ENCODE peak calls at places on chromosomes 2 and 18, in eight cellular contexts. L is Calu3, G is AG04449, Y is neural crest cell, D is HepG2, R is psoas muscle, M is kidney, H is fibroblast of pulmonary artery. T is an unnamed sample.

GRCh38 chr18:60391571-60392226 is 19.1 kb upstream of the MC4R start:
- DNase-seq in L (no peak), G (peak), Y (no peak), D (no peak), R (no peak), M (no peak), H (no peak), T (no peak)

GRCh38 chr2:189587771-189588170 is 7.2 kb upstream of the SLC40A1 start:
- DNase-seq in L (no peak), G (no peak), Y (no peak), D (no peak), R (no peak), M (no peak), H (no peak), T (no peak)

GRCh38 chr2:240256704-240257637 is 116.5 kb upstream of the OTOS start:
- DNase-seq in L (no peak), G (no peak), Y (no peak), D (no peak), R (peak), M (peak), H (no peak), T (no peak)

GRCh38 chr2:159867557-159868330 is 69.7 kb upstream of the CD302 start:
- DNase-seq in L (no peak), G (no peak), Y (no peak), D (no peak), R (no peak), M (no peak), H (no peak), T (no peak)

GRCh38 chr2:38095079-38095478 is 19.1 kb upstream of the CYP1B1 start:
- DNase-seq in L (no peak), G (no peak), Y (no peak), D (no peak), R (no peak), M (peak), H (no peak), T (no peak)

GRCh38 chr18:44927127-44927849 is 246.6 kb downstream of the SETBP1 start:
- DNase-seq in L (no peak), G (no peak), Y (no peak), D (no peak), R (no peak), M (no peak), H (no peak), T (no peak)

GRCh38 chr18:7921938-7922587 is 354.9 kb downstream of the PTPRM start:
- DNase-seq in L (peak), G (no peak), Y (no peak), D (peak), R (no peak), M (no peak), H (peak), T (no peak)

GRCh38 chr2:95272781-95273180 is 1.5 kb upstream of the PROM2 start:
- DNase-seq in L (no peak), G (no peak), Y (no peak), D (no peak), R (no peak), M (no peak), H (no peak), T (no peak)

GRCh38 chr2:169354244-169354643 is 8.1 kb downstream of the LRP2 start:
- DNase-seq in L (no peak), G (no peak), Y (peak), D (no peak), R (no peak), M (no peak), H (no peak), T (no peak)

GRCh38 chr2:31267437-31268120 is 33.6 kb downstream of the EHD3 start:
- DNase-seq in L (no peak), G (no peak), Y (no peak), D (no peak), R (no peak), M (no peak), H (no peak), T (no peak)

GRCh38 chr2:134240061-134240460 is 13.8 kb upstream of the MGAT5 start:
- DNase-seq in L (no peak), G (no peak), Y (no peak), D (no peak), R (no peak), M (no peak), H (no peak), T (no peak)

GRCh38 chr18:6778459-6778858 is 48.9 kb downstream of the ARHGAP28 start:
- DNase-seq in L (no peak), G (no peak), Y (no peak), D (no peak), R (no peak), M (no peak), H (no peak), T (no peak)

GRCh38 chr2:70777450-70777849 is 9.4 kb upstream of the ADD2 start:
- DNase-seq in L (no peak), G (no peak), Y (no peak), D (no peak), R (no peak), M (no peak), H (no peak), T (no peak)

GRCh38 chr2:47246646-47247045 is 91.5 kb upstream of the STPG4 start:
- DNase-seq in L (no peak), G (no peak), Y (no peak), D (no peak), R (no peak), M (no peak), H (no peak), T (no peak)
- TF ChIP-seq CTCF in L (no peak), G (no peak), Y (no peak), D (no peak), R (no peak), M (no peak), H (no peak), T (no peak)

GRCh38 chr2:96608459-96609455 is 29.4 kb downstream of the KANSL3 start:
- DNase-seq in L (no peak), G (no peak), Y (no peak), D (peak), R (peak), M (no peak), H (peak), T (no peak)

GRCh38 chr2:96601382-96602292 is 36.5 kb downstream of the KANSL3 start:
- DNase-seq in L (no peak), G (no peak), Y (no peak), D (peak), R (no peak), M (no peak), H (no peak), T (no peak)

GRCh38 chr2:96599941-96600340 is 38.2 kb downstream of the KANSL3 start:
- DNase-seq in L (no peak), G (no peak), Y (no peak), D (no peak), R (no peak), M (no peak), H (no peak), T (no peak)

GRCh38 chr2:96602330-96602823 is 35.7 kb downstream of the KANSL3 start:
- DNase-seq in L (peak), G (no peak), Y (no peak), D (peak), R (no peak), M (no peak), H (no peak), T (no peak)

GRCh38 chr2:96604104-96604503 is 34.0 kb downstream of the KANSL3 start:
- DNase-seq in L (peak), G (no peak), Y (no peak), D (peak), R (no peak), M (no peak), H (no peak), T (no peak)
- TF ChIP-seq CTCF in L (no peak), G (no peak), Y (peak), D (peak), R (no peak), M (no peak), H (peak), T (peak)

GRCh38 chr2:21318263-21318662 is 194.5 kb downstream of the TDRD15 start:
- DNase-seq in L (no peak), G (no peak), Y (no peak), D (no peak), R (no peak), M (no peak), H (no peak), T (no peak)
- TF ChIP-seq CTCF in L (no peak), G (no peak), Y (no peak), D (no peak), R (no peak), M (no peak), H (no peak), T (no peak)

DNA sequence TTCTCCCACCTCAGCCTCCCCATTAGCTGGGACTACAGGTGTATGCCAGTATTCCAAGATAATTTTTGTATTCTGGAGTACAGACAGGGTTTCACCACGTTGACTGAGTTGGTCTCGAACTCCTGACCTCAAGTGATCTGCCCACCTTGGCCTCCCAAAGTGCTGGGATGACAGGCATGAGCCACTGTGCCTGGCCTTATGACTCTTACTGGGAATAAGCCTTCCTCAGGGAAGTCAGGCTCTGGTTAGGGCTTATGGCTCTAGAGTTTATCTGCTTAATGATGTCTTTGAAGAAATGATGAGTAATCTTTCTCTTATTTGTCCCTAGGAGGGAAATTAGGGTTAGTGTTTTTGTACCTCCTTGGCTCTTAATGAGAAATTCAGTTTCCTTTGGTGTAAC is 187.7 kb downstream of the FAM210A start:
- DNase-seq in L (no peak), G (no peak), Y (no peak), D (no peak), R (no peak), M (no peak), H (no peak), T (no peak)
- TF ChIP-seq CTCF in L (no peak), G (no peak), Y (no peak), D (no peak), R (no peak), M (no peak), H (no peak), T (no peak)

GRCh38 chr2:11907178-11907577 is 160.7 kb downstream of the LPIN1 start:
- DNase-seq in L (no peak), G (no peak), Y (no peak), D (no peak), R (no peak), M (no peak), H (no peak), T (no peak)

GRCh38 chr2:11899896-11900295 is 153.5 kb downstream of the LPIN1 start:
- DNase-seq in L (no peak), G (no peak), Y (no peak), D (no peak), R (no peak), M (no peak), H (no peak), T (no peak)

GRCh38 chr2:11901351-11902069 is 155.1 kb downstream of the LPIN1 start:
- DNase-seq in L (no peak), G (no peak), Y (no peak), D (no peak), R (no peak), M (no peak), H (no peak), T (no peak)

GRCh38 chr2:11903085-11903484 is 156.7 kb downstream of the LPIN1 start:
- DNase-seq in L (no peak), G (no peak), Y (no peak), D (no peak), R (no peak), M (no peak), H (no peak), T (no peak)

GRCh38 chr2:11904029-11904428 is 157.6 kb downstream of the LPIN1 start:
- DNase-seq in L (no peak), G (no peak), Y (no peak), D (no peak), R (no peak), M (no peak), H (no peak), T (no peak)
- TF ChIP-seq CTCF in L (no peak), G (no peak), Y (no peak), D (peak), R (no peak), M (no peak), H (no peak), T (no peak)

DNA sequence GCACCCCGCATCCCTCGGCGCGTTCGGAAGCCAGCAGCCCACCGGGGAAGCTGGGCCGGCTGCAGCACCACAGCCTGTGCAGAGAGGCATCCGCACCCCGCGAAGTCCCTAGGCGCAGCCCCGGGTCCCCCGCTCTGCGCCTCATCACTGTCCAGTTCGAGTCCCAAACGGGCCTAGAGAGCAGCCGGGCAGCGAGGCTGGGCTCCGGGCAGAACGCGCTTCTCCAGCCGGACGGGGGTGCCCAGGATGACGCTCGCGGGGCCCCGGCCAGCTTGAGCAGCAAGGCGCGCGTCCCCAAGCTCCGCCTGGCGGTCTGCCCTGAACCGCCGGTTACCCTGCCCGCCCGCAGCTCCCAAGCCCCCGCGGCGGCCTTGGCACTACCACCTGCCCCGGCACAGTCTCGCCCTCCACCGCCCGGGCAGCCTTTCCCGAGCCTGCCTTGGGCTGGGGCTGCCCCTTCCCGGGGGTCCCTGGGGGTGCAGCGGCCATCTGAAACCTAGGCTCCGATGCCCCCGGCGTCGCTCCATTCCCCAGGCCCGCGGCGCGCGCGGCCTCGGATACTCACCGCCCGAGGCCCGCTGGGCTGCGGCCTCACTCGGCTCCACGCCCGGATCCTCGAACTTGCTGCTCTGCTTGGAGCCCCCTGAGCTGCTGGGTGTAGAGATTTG is 600 bp downstream of the SLC16A14 start:
- DNase-seq in L (peak), G (no peak), Y (peak), D (no peak), R (peak), M (peak), H (peak), T (no peak)
- TF ChIP-seq CTCF in L (no peak), G (peak), Y (peak), D (peak), R (peak), M (peak), H (no peak), T (peak)

GRCh38 chr2:236211281-236211680 is 43.1 kb upstream of the GBX2 start:
- DNase-seq in L (no peak), G (no peak), Y (no peak), D (no peak), R (no peak), M (no peak), H (no peak), T (no peak)

GRCh38 chr2:236215196-236215595 is 47.0 kb upstream of the GBX2 start:
- DNase-seq in L (peak), G (no peak), Y (no peak), D (no peak), R (no peak), M (no peak), H (no peak), T (no peak)

GRCh38 chr2:236215761-236216333 is 47.7 kb upstream of the GBX2 start:
- DNase-seq in L (no peak), G (no peak), Y (no peak), D (no peak), R (no peak), M (no peak), H (no peak), T (no peak)

GRCh38 chr2:236216711-236217110 is 47.5 kb downstream of the ASB18 start:
- DNase-seq in L (no peak), G (no peak), Y (no peak), D (no peak), R (no peak), M (peak), H (no peak), T (no peak)

GRCh38 chr2:236214331-236214995 is 46.3 kb upstream of the GBX2 start:
- DNase-seq in L (no peak), G (no peak), Y (no peak), D (no peak), R (no peak), M (no peak), H (no peak), T (no peak)
- TF ChIP-seq CTCF in L (no peak), G (no peak), Y (no peak), D (no peak), R (no peak), M (no peak), H (no peak), T (no peak)

DNA sequence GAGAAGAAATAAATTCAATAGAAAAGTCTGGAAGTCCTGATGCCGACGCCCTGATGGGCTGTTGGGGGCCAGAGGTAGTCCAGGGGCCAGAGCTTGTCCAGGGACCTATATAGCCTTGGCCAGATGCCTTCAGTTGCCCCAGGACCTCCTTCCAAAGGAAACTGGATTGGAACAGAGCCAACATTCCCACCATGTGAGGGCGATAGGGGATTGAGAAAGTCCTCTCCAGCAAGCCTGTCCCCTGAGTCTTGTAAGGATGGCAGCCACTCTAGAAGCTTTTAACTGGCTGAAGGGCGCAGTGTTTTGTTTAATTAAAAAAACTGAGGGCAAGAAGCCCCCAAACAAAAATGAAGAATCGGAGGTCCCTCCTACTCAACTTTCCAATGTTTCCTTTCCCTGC is 54.9 kb upstream of the CDCA7 start:
- DNase-seq in L (no peak), G (no peak), Y (no peak), D (no peak), R (no peak), M (no peak), H (no peak), T (no peak)
- TF ChIP-seq CTCF in L (no peak), G (no peak), Y (no peak), D (peak), R (no peak), M (no peak), H (no peak), T (no peak)

GRCh38 chr2:74504591-74504990 is 2.9 kb downstream of the PCGF1 start:
- DNase-seq in L (no peak), G (no peak), Y (no peak), D (no peak), R (no peak), M (no peak), H (no peak), T (no peak)

GRCh38 chr2:74507926-74508520 is 528 bp upstream of the PCGF1 start:
- DNase-seq in L (peak), G (no peak), Y (no peak), D (no peak), R (no peak), M (no peak), H (peak), T (peak)

GRCh38 chr2:74505448-74506246 is 1.8 kb downstream of the PCGF1 start:
- DNase-seq in L (no peak), G (no peak), Y (no peak), D (no peak), R (no peak), M (no peak), H (no peak), T (no peak)

GRCh38 chr2:74510272-74510671 is 2.8 kb upstream of the PCGF1 start:
- DNase-seq in L (no peak), G (no peak), Y (no peak), D (no peak), R (no peak), M (no peak), H (no peak), T (no peak)

GRCh38 chr2:74507145-74507925 is at the start of gene PCGF1:
- DNase-seq in L (peak), G (peak), Y (peak), D (peak), R (peak), M (peak), H (peak), T (peak)
- TF ChIP-seq CTCF in L (no peak), G (peak), Y (peak), D (peak), R (peak), M (peak), H (peak), T (peak)

DNA sequence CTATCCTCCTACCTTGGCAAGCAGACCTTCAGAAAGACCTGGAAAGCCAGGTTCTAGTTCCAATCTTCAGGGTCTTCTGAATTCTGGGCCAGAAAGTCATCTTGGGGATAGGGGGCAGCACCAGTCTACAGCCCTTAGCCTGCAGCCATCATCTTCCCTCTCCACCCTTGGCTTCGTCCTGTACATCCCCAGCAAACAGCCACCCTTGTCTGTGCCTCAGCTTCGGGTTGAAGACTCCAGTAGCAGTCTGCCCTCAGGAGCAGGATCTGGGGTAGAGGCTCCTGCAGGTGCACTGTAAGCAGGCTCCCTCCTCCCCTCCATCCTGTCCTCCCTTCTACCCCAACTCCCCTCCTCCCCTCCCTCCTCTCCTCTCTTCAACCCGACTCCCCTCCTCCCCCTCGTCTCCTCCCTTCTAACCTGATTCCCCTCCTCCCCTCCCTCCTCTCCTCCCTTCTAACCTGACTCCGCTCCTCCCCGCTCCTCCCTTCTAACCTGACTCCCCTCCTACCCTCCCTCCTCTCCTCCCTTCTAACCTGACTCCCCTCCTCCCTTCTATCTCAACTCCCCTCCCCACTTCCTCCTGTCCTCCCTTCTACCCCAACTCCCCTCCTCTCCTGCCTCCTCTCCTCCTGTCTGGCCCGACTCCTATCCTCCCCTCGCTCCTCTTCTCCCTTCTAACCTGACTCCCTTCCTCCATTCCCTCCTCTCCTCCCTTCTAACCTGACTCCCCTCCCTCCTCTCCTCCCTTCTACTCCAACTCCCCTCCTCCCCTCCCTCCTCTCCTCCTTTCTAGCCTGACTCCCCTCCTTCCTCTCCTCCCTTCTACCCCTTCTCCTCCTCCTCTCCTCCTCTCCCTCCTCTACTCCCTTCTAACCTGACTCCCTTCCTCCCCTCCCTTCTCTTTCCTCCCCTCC is 90.1 kb upstream of the SMAD2 start:
- DNase-seq in L (no peak), G (no peak), Y (no peak), D (no peak), R (no peak), M (no peak), H (no peak), T (no peak)
- TF ChIP-seq CTCF in L (no peak), G (no peak), Y (no peak), D (no peak), R (no peak), M (no peak), H (no peak), T (no peak)

T was measured in HFF-Myc.